ENCODE peak calls at places on chromosomes 6 and 20, in eight cellular contexts. One of them, this sample, is unnamed. For H3K27me3, the result is how much of the 10 kb centered on the place peaks cover.

GRCh38 chr6:22596011-22596410 is 26.6 kb downstream of the HDGFL1 start:
- DNase-seq in esophagus muscularis mucosa: no peak
- DNase-seq in tibial nerve: no peak
- DNase-seq in transverse colon: no peak
- DNase-seq in SK-N-SH: no peak
- DNase-seq in ovary: no peak
- DNase-seq in H1: no peak
- DNase-seq in HepG2: no peak
- DNase-seq in this sample: no peak

GRCh38 chr6:15429146-15430110 is 183.6 kb downstream of the JARID2 start:
- DNase-seq in esophagus muscularis mucosa: no peak
- DNase-seq in tibial nerve: no peak
- DNase-seq in transverse colon: no peak
- DNase-seq in SK-N-SH: no peak
- DNase-seq in ovary: no peak
- DNase-seq in H1: no peak
- DNase-seq in HepG2: peak
- DNase-seq in this sample: no peak

GRCh38 chr6:47256981-47257730 is 52.5 kb downstream of the TNFRSF21 start:
- DNase-seq in esophagus muscularis mucosa: no peak
- DNase-seq in tibial nerve: no peak
- DNase-seq in transverse colon: no peak
- DNase-seq in SK-N-SH: no peak
- DNase-seq in ovary: no peak
- DNase-seq in H1: no peak
- DNase-seq in HepG2: no peak
- DNase-seq in this sample: no peak

GRCh38 chr6:112956696-112957525 is 609.8 kb downstream of the RFPL4B start:
- DNase-seq in esophagus muscularis mucosa: no peak
- DNase-seq in tibial nerve: no peak
- DNase-seq in transverse colon: no peak
- DNase-seq in SK-N-SH: peak
- DNase-seq in ovary: peak
- DNase-seq in H1: no peak
- DNase-seq in HepG2: no peak
- DNase-seq in this sample: no peak

GRCh38 chr6:168098431-168098861 is 19.4 kb upstream of the FRMD1 start:
- DNase-seq in esophagus muscularis mucosa: no peak
- DNase-seq in tibial nerve: no peak
- DNase-seq in transverse colon: no peak
- DNase-seq in SK-N-SH: no peak
- DNase-seq in ovary: no peak
- DNase-seq in H1: no peak
- DNase-seq in HepG2: no peak
- DNase-seq in this sample: no peak

GRCh38 chr6:129345890-129346289 is 364.1 kb downstream of the ARHGAP18 start:
- DNase-seq in esophagus muscularis mucosa: no peak
- DNase-seq in tibial nerve: no peak
- DNase-seq in transverse colon: no peak
- DNase-seq in SK-N-SH: no peak
- DNase-seq in ovary: no peak
- DNase-seq in H1: no peak
- DNase-seq in HepG2: no peak
- DNase-seq in this sample: no peak

GRCh38 chr6:112037783-112038216 is 16.1 kb upstream of the CCN6 start:
- DNase-seq in esophagus muscularis mucosa: no peak
- DNase-seq in tibial nerve: peak
- DNase-seq in transverse colon: peak
- DNase-seq in SK-N-SH: no peak
- DNase-seq in ovary: peak
- DNase-seq in H1: no peak
- DNase-seq in HepG2: no peak
- DNase-seq in this sample: peak

GRCh38 chr20:56273491-56273890 is 25.0 kb downstream of the MC3R start:
- DNase-seq in esophagus muscularis mucosa: no peak
- DNase-seq in tibial nerve: no peak
- DNase-seq in transverse colon: no peak
- DNase-seq in SK-N-SH: no peak
- DNase-seq in ovary: no peak
- DNase-seq in H1: no peak
- DNase-seq in HepG2: no peak
- DNase-seq in this sample: no peak

GRCh38 chr6:22146581-22147468 is 150.0 kb downstream of the PRL start:
- DNase-seq in esophagus muscularis mucosa: no peak
- DNase-seq in tibial nerve: no peak
- DNase-seq in transverse colon: no peak
- DNase-seq in SK-N-SH: peak
- DNase-seq in ovary: no peak
- DNase-seq in H1: no peak
- DNase-seq in HepG2: no peak
- DNase-seq in this sample: no peak

DNA sequence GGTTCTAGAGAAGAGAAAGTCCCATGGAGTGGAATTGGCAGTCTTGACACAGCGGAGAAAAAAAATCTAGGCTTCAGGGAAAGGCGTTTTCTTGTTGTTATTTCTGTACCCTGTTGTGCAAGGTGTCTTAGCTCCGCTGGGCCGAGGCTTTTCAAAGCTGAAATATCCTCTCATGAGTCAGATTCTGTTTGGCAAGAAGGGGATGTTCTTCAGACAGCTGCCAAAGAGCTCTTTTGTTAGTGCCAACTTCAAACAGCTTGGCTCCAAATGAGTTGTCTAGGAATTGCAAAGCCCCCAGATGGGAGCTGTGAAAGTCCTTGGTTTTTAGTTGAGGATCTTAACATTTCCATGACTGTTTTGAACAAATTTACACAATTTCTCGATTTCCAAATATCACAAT is 45.6 kb downstream of the LRRN4 start:
- DNase-seq in esophagus muscularis mucosa: no peak
- DNase-seq in tibial nerve: peak
- DNase-seq in transverse colon: peak
- DNase-seq in SK-N-SH: no peak
- DNase-seq in ovary: peak
- DNase-seq in H1: no peak
- DNase-seq in HepG2: peak
- DNase-seq in this sample: peak
- H3K4me3 ChIP-seq in esophagus muscularis mucosa: no peak
- H3K4me3 ChIP-seq in tibial nerve: no peak
- H3K4me3 ChIP-seq in transverse colon: no peak
- H3K4me3 ChIP-seq in SK-N-SH: peak
- H3K4me3 ChIP-seq in ovary: peak
- H3K4me3 ChIP-seq in H1: no peak
- H3K4me3 ChIP-seq in HepG2: peak
- H3K4me3 ChIP-seq in this sample: peak

GRCh38 chr6:108714774-108715414 is 133.3 kb upstream of the ARMC2 start:
- DNase-seq in esophagus muscularis mucosa: no peak
- DNase-seq in tibial nerve: no peak
- DNase-seq in transverse colon: no peak
- DNase-seq in SK-N-SH: no peak
- DNase-seq in ovary: no peak
- DNase-seq in H1: no peak
- DNase-seq in HepG2: peak
- DNase-seq in this sample: no peak

GRCh38 chr6:108715832-108716231 is 132.4 kb upstream of the ARMC2 start:
- DNase-seq in esophagus muscularis mucosa: no peak
- DNase-seq in tibial nerve: no peak
- DNase-seq in transverse colon: no peak
- DNase-seq in SK-N-SH: peak
- DNase-seq in ovary: no peak
- DNase-seq in H1: no peak
- DNase-seq in HepG2: no peak
- DNase-seq in this sample: no peak

GRCh38 chr6:108712946-108713345 is 135.3 kb upstream of the ARMC2 start:
- DNase-seq in esophagus muscularis mucosa: no peak
- DNase-seq in tibial nerve: no peak
- DNase-seq in transverse colon: peak
- DNase-seq in SK-N-SH: no peak
- DNase-seq in ovary: no peak
- DNase-seq in H1: no peak
- DNase-seq in HepG2: no peak
- DNase-seq in this sample: peak

GRCh38 chr6:108711831-108712230 is 136.4 kb upstream of the ARMC2 start:
- DNase-seq in esophagus muscularis mucosa: no peak
- DNase-seq in tibial nerve: no peak
- DNase-seq in transverse colon: no peak
- DNase-seq in SK-N-SH: no peak
- DNase-seq in ovary: no peak
- DNase-seq in H1: no peak
- DNase-seq in HepG2: no peak
- DNase-seq in this sample: no peak

DNA sequence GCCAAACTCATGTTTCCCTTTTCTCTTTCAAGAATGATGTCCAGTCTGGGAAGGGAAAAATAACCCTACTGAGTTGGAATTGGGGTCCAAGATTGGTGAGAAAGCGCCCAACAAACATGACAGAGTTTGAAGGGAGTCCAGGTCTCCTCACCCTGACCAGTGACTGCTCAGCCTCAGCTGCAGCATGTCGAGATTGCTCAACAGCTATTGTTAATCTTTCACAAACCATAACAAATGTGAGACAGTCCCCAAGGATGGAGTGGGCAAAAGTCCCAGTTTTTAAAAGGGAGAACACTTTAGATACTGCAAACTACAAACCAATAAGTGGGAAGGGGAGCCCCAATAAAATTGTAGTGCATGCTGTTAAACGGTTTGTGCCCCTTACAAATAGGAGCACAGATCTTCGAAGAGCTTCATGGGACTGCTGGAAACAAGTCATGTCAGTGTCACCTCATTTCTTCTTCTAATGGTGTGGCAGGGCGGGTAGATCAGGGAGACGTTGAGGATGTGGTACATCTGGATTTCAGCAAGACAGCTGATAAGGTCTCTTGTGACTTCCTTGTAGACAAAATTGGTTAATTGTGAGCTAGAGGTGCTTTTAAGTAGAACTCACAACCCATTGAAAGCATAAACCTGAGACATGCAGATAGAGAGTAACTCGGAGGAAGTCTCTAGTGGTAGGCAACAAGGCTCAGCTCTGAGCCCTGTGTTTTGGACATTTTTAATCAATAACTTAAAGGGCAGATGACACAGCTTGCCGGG is 134.0 kb upstream of the ARMC2 start:
- DNase-seq in esophagus muscularis mucosa: no peak
- DNase-seq in tibial nerve: peak
- DNase-seq in transverse colon: no peak
- DNase-seq in SK-N-SH: no peak
- DNase-seq in ovary: peak
- DNase-seq in H1: no peak
- DNase-seq in HepG2: no peak
- DNase-seq in this sample: no peak
- TF ChIP-seq EP300 in esophagus muscularis mucosa: no peak
- TF ChIP-seq EP300 in tibial nerve: no peak
- TF ChIP-seq EP300 in transverse colon: no peak
- TF ChIP-seq EP300 in SK-N-SH: no peak
- TF ChIP-seq EP300 in ovary: no peak
- TF ChIP-seq EP300 in H1: no peak
- TF ChIP-seq EP300 in HepG2: no peak
- TF ChIP-seq EP300 in this sample: no peak

GRCh38 chr20:23048283-23049200 is 930 bp downstream of the THBD start:
- DNase-seq in esophagus muscularis mucosa: no peak
- DNase-seq in tibial nerve: peak
- DNase-seq in transverse colon: peak
- DNase-seq in SK-N-SH: no peak
- DNase-seq in ovary: peak
- DNase-seq in H1: peak
- DNase-seq in HepG2: no peak
- DNase-seq in this sample: peak

GRCh38 chr20:23049201-23049932 is at the start of gene THBD:
- DNase-seq in esophagus muscularis mucosa: peak
- DNase-seq in tibial nerve: peak
- DNase-seq in transverse colon: peak
- DNase-seq in SK-N-SH: no peak
- DNase-seq in ovary: peak
- DNase-seq in H1: peak
- DNase-seq in HepG2: no peak
- DNase-seq in this sample: peak

GRCh38 chr20:23047001-23047737 is 2.3 kb downstream of the THBD start:
- DNase-seq in esophagus muscularis mucosa: no peak
- DNase-seq in tibial nerve: no peak
- DNase-seq in transverse colon: no peak
- DNase-seq in SK-N-SH: no peak
- DNase-seq in ovary: no peak
- DNase-seq in H1: no peak
- DNase-seq in HepG2: no peak
- DNase-seq in this sample: no peak

GRCh38 chr20:23046431-23046830 is 3.0 kb downstream of the THBD start:
- DNase-seq in esophagus muscularis mucosa: no peak
- DNase-seq in tibial nerve: no peak
- DNase-seq in transverse colon: no peak
- DNase-seq in SK-N-SH: no peak
- DNase-seq in ovary: no peak
- DNase-seq in H1: no peak
- DNase-seq in HepG2: no peak
- DNase-seq in this sample: no peak

DNA sequence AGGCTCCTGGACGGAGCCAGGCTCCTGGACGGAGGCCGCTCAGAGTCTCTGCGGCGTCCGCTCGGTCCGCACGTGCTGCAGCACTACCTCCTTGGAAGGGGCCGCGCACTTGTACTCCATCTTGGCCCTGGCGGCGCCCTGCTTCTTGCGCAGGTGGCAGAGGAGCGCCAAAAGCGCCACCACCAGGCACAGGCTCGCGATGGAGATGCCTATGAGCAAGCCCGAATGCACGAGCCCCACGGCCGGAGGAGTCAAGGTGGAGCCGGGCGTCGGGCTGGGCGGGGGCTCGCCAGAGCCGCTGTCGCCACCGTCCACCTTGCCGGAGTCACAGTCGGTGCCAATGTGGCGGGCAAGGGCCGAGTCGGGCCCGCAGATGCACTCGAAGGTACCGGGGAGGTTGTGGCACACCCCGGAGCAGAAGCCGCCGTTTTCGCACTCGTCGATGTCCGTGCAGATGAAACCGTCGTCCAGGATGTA is 1.7 kb downstream of the THBD start:
- DNase-seq in esophagus muscularis mucosa: no peak
- DNase-seq in tibial nerve: no peak
- DNase-seq in transverse colon: no peak
- DNase-seq in SK-N-SH: no peak
- DNase-seq in ovary: no peak
- DNase-seq in H1: no peak
- DNase-seq in HepG2: no peak
- DNase-seq in this sample: peak
- H3K27me3 ChIP-seq in esophagus muscularis mucosa: under half
- H3K27me3 ChIP-seq in tibial nerve: under half
- H3K27me3 ChIP-seq in transverse colon: half or more
- H3K27me3 ChIP-seq in SK-N-SH: half or more
- H3K27me3 ChIP-seq in ovary: under half
- H3K27me3 ChIP-seq in H1: half or more
- H3K27me3 ChIP-seq in HepG2: under half
- H3K27me3 ChIP-seq in this sample: under half

GRCh38 chr6:41682966-41683459 is 44.7 kb downstream of the MDFI start:
- DNase-seq in esophagus muscularis mucosa: no peak
- DNase-seq in tibial nerve: no peak
- DNase-seq in transverse colon: no peak
- DNase-seq in SK-N-SH: no peak
- DNase-seq in ovary: no peak
- DNase-seq in H1: no peak
- DNase-seq in HepG2: no peak
- DNase-seq in this sample: no peak
- H3K4me3 ChIP-seq in esophagus muscularis mucosa: peak
- H3K4me3 ChIP-seq in tibial nerve: peak
- H3K4me3 ChIP-seq in transverse colon: peak
- H3K4me3 ChIP-seq in SK-N-SH: no peak
- H3K4me3 ChIP-seq in ovary: peak
- H3K4me3 ChIP-seq in H1: peak
- H3K4me3 ChIP-seq in HepG2: no peak
- H3K4me3 ChIP-seq in this sample: peak

GRCh38 chr6:71291991-71292390 is 3.4 kb downstream of the OGFRL1 start:
- DNase-seq in esophagus muscularis mucosa: no peak
- DNase-seq in tibial nerve: no peak
- DNase-seq in transverse colon: no peak
- DNase-seq in SK-N-SH: no peak
- DNase-seq in ovary: no peak
- DNase-seq in H1: no peak
- DNase-seq in HepG2: no peak
- DNase-seq in this sample: no peak
- TF ChIP-seq EP300 in esophagus muscularis mucosa: no peak
- TF ChIP-seq EP300 in tibial nerve: no peak
- TF ChIP-seq EP300 in transverse colon: no peak
- TF ChIP-seq EP300 in SK-N-SH: no peak
- TF ChIP-seq EP300 in ovary: no peak
- TF ChIP-seq EP300 in H1: no peak
- TF ChIP-seq EP300 in HepG2: no peak
- TF ChIP-seq EP300 in this sample: no peak